ENCODE peak calls at places on chromosomes 6 and 20, in five cellular contexts. J, I, A, K and C are unnamed samples. For H3K9me3, the result is how much of the 10 kb centered on the place peaks cover.

GRCh38 chr20:57392130-57392445 is 892 bp downstream of the RBM38 start:
- DNase-seq in J (no peak), I (peak), A (no peak), K (no peak), C (peak)

GRCh38 chr6:7135755-7136154 is 28.0 kb downstream of the RREB1 start:
- DNase-seq in J (no peak), I (no peak), A (no peak), K (no peak), C (no peak)

GRCh38 chr6:170295519-170296422 is 4.9 kb upstream of the DLL1 start:
- DNase-seq in J (no peak), I (peak), A (no peak), K (peak), C (no peak)

GRCh38 chr6:163904161-163904560 is 489.6 kb downstream of the QKI start:
- DNase-seq in J (no peak), I (no peak), A (no peak), K (no peak), C (no peak)

GRCh38 chr6:104281370-104281769 is 578.3 kb downstream of the HACE1 start:
- DNase-seq in J (no peak), I (no peak), A (no peak), K (no peak), C (no peak)

GRCh38 chr20:37796121-37796520 is 102.3 kb downstream of the CTNNBL1 start:
- DNase-seq in J (no peak), I (no peak), A (no peak), K (no peak), C (no peak)

GRCh38 chr6:31113861-31114539 is 600 bp upstream of the PSORS1C1 start:
- DNase-seq in J (no peak), I (no peak), A (no peak), K (no peak), C (no peak)

GRCh38 chr20:36827541-36828279 is 48.2 kb upstream of the TLDC2 start:
- DNase-seq in J (peak), I (no peak), A (no peak), K (no peak), C (no peak)

GRCh38 chr6:7580927-7581618 is 8.9 kb upstream of the SNRNP48 start:
- DNase-seq in J (no peak), I (no peak), A (no peak), K (no peak), C (no peak)

GRCh38 chr6:12483712-12484111 is 193.6 kb downstream of the EDN1 start:
- DNase-seq in J (no peak), I (no peak), A (no peak), K (no peak), C (no peak)

GRCh38 chr6:78589426-78589825 is 277.9 kb upstream of the IRAK1BP1 start:
- DNase-seq in J (no peak), I (no peak), A (no peak), K (no peak), C (no peak)

GRCh38 chr20:32333988-32334885 is 23.9 kb upstream of the ASXL1 start:
- DNase-seq in J (peak), I (peak), A (peak), K (no peak), C (no peak)

GRCh38 chr6:133923938-133924593 is 29.0 kb upstream of the TBPL1 start:
- DNase-seq in J (no peak), I (peak), A (peak), K (peak), C (peak)

GRCh38 chr6:150373260-150373701 is 4.5 kb downstream of the IYD start:
- DNase-seq in J (no peak), I (no peak), A (no peak), K (peak), C (no peak)

GRCh38 chr6:158231551-158232444 is 63.6 kb downstream of the GTF2H5 start:
- DNase-seq in J (peak), I (peak), A (peak), K (peak), C (peak)

GRCh38 chr6:139153876-139154275 is 19.0 kb downstream of the HECA start:
- DNase-seq in J (no peak), I (no peak), A (no peak), K (no peak), C (no peak)

GRCh38 chr6:13407709-13408695 is 79.4 kb downstream of the GFOD1 start:
- DNase-seq in J (no peak), I (no peak), A (no peak), K (no peak), C (no peak)

GRCh38 chr6:69390125-69390524 is 406.7 kb downstream of the LMBRD1 start:
- DNase-seq in J (no peak), I (no peak), A (no peak), K (no peak), C (no peak)

GRCh38 chr20:2252419-2253060 is 43.3 kb upstream of the TGM3 start:
- DNase-seq in J (no peak), I (no peak), A (no peak), K (no peak), C (no peak)

GRCh38 chr20:32164984-32165735 is 42.4 kb downstream of the PLAGL2 start:
- DNase-seq in J (no peak), I (no peak), A (no peak), K (peak), C (no peak)

GRCh38 chr6:88616380-88616779 is 347.0 kb downstream of the RNGTT start:
- DNase-seq in J (no peak), I (no peak), A (no peak), K (no peak), C (no peak)

GRCh38 chr20:60365063-60365640 is 406.9 kb downstream of the CDH26 start:
- DNase-seq in J (no peak), I (no peak), A (no peak), K (no peak), C (no peak)

GRCh38 chr6:93238632-93239031 is 180.7 kb downstream of the EPHA7 start:
- DNase-seq in J (no peak), I (no peak), A (no peak), K (no peak), C (no peak)

GRCh38 chr20:56453347-56453746 is 15.1 kb upstream of the RTF2 start:
- DNase-seq in J (no peak), I (no peak), A (no peak), K (peak), C (no peak)

GRCh38 chr20:43900496-43900895 is 14.2 kb upstream of the TOX2 start:
- DNase-seq in J (peak), I (no peak), A (no peak), K (no peak), C (no peak)

GRCh38 chr6:138410972-138411667 is 7.1 kb downstream of the HEBP2 start:
- DNase-seq in J (no peak), I (no peak), A (no peak), K (no peak), C (no peak)

GRCh38 chr6:74785236-74785635 is 420.6 kb downstream of the COL12A1 start:
- DNase-seq in J (no peak), I (no peak), A (no peak), K (no peak), C (no peak)

GRCh38 chr6:97294451-97294850 is 11.4 kb upstream of the MMS22L start:
- DNase-seq in J (no peak), I (no peak), A (no peak), K (no peak), C (no peak)

GRCh38 chr20:22074635-22075034 is 369.2 kb downstream of the PAX1 start:
- DNase-seq in J (no peak), I (no peak), A (no peak), K (no peak), C (no peak)

GRCh38 chr6:138007014-138007472 is 100.2 kb downstream of the PERP start:
- DNase-seq in J (no peak), I (peak), A (no peak), K (no peak), C (no peak)

GRCh38 chr6:157148391-157149323 is 174.7 kb downstream of the TMEM242 start:
- DNase-seq in J (peak), I (no peak), A (no peak), K (peak), C (no peak)

GRCh38 chr20:32445539-32446273 is 87.6 kb downstream of the ASXL1 start:
- DNase-seq in J (no peak), I (no peak), A (no peak), K (peak), C (no peak)

GRCh38 chr20:29874476-29875202 is 1382.8 kb upstream of the DEFB115 start:
- DNase-seq in J (no peak), I (no peak), A (no peak), K (no peak), C (no peak)
- H3K9me3 ChIP-seq in J (under half), I (under half), A (under half), K (under half), C (under half)

GRCh38 chr6:169250660-169251059 is 3.0 kb downstream of the THBS2 start:
- DNase-seq in J (no peak), I (no peak), A (no peak), K (peak), C (no peak)
- H3K27ac ChIP-seq in J (peak), I (no peak), A (no peak), K (peak), C (no peak)

GRCh38 chr6:167665698-167666380 is 160.9 kb upstream of the AFDN start:
- DNase-seq in J (no peak), I (no peak), A (no peak), K (no peak), C (no peak)

GRCh38 chr6:167662881-167663205 is 163.9 kb upstream of the AFDN start:
- DNase-seq in J (no peak), I (no peak), A (no peak), K (no peak), C (no peak)

GRCh38 chr6:167663784-167664432 is 162.8 kb upstream of the AFDN start:
- DNase-seq in J (no peak), I (no peak), A (no peak), K (no peak), C (no peak)

GRCh38 chr6:167666571-167667203 is 160.0 kb upstream of the AFDN start:
- DNase-seq in J (no peak), I (no peak), A (no peak), K (no peak), C (no peak)

DNA sequence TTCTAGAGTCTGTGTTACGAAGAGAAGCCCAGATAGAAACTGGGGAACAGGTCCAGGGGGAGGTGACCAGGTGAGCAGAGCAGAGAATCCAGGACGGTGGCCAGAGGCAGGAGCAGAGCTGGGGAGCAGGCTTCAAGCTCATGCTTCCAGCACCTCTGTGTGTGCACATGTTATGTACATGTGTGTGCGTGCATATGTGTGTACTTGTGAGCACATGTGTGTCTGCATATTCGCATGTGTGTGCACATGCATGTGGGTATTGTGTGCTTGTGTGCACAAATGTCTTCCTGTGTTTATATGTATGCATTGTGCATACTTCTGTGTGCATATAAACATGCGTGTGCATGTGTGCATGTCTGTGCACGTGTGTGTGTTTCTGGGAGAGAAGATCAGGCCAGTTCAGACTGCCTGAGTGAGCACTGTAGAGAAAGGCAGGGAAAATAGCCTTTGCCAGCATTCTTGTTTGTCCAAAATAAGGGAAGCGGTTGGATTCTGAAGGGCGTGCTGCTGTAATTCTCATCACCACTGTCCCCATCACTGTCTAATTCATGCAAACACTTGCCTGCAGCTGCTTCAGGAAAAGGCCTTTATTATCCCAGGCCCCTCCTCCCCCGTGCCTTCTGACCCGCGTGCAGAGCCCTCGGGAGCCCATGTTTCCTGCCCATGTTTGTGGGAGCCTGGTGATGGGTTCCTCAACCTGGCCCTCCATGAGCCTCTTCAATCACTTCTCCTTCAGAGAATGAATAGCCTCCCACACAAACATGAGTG is 161.8 kb upstream of the AFDN start:
- DNase-seq in J (no peak), I (no peak), A (no peak), K (no peak), C (no peak)
- H3K9me3 ChIP-seq in J (under half), I (under half), A (under half), K (under half), C (under half)

GRCh38 chr6:109483744-109484075 is 691 bp upstream of the ZBTB24 start:
- DNase-seq in J (no peak), I (no peak), A (no peak), K (no peak), C (no peak)
- H3K27ac ChIP-seq in J (no peak), I (no peak), A (peak), K (peak), C (peak)

DNA sequence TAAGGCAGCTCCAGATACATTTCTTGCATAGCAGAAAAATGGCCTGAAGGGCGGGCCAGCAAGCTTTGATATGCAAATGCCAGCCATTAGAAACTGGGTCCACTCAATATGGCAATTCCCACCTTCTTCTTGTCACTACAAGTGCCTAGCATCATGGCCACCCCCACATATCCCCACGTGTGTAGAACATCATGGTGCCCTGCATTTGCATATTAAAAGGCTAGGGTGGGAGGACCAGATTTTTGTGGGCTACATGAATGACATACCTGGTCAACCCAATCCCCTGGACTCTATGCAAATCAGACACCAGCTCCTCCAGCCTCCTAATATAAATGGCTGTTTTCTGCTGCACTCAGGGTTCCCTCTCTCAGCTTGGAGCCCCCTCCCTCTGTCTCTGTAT is 31.7 kb downstream of the PLN start:
- DNase-seq in J (no peak), I (no peak), A (no peak), K (no peak), C (no peak)
- H3K9me3 ChIP-seq in J (under half), I (under half), A (half or more), K (under half), C (under half)

GRCh38 chr6:130527173-130527572 is 161.4 kb downstream of the TMEM200A start:
- DNase-seq in J (no peak), I (no peak), A (no peak), K (no peak), C (no peak)

GRCh38 chr6:130524552-130524951 is 158.7 kb downstream of the TMEM200A start:
- DNase-seq in J (no peak), I (no peak), A (no peak), K (no peak), C (no peak)

GRCh38 chr6:130529569-130530149 is 163.8 kb downstream of the TMEM200A start:
- DNase-seq in J (no peak), I (no peak), A (no peak), K (no peak), C (no peak)

GRCh38 chr6:130526466-130526865 is 160.6 kb downstream of the TMEM200A start:
- DNase-seq in J (no peak), I (no peak), A (no peak), K (no peak), C (no peak)

DNA sequence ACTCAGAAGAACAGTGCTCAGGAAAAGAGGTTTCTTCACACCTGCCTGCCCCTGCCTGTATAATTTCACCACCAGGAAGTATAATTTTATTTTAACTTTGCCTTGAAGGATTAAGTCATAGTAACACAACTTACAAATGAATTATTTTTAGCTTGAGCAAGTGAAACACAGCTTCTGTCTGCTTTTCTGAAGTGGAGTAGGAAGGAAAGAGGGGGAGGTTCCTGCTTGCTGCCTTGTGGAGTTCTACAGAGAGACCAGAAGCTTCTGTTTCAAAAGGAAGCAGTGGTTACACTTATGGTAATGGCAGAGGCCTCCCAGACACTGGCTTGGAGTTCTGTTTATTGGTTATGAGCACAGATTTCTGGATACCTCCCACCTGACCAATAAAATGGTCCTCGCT is 159.6 kb downstream of the TMEM200A start:
- DNase-seq in J (no peak), I (no peak), A (no peak), K (no peak), C (peak)
- H3K27ac ChIP-seq in J (no peak), I (no peak), A (peak), K (no peak), C (no peak)

DNA sequence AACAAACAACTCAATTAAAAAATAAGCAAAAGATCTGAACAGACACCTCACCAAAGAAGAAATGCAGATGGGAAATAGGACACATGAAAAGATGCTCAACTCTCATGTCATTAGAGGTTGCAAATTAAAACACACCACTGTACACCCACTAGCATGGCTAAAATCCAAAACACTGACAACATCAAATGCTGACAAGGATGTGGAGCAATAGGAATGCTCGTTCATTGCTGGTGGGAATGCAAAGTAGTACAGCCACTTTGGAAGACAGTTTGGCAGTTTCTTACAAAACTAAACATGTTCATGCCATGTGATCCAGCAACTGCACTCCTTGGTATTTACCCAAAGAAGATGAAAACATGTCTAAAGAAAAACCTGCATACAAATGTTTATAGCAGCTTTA is 47.2 kb downstream of the CDK19 start:
- DNase-seq in J (no peak), I (no peak), A (no peak), K (no peak), C (no peak)
- H3K9me3 ChIP-seq in J (under half), I (under half), A (under half), K (under half), C (under half)

GRCh38 chr20:63606701-63607100 is 20.2 kb downstream of the GMEB2 start:
- DNase-seq in J (no peak), I (no peak), A (no peak), K (no peak), C (no peak)

GRCh38 chr20:63598479-63599395 is 24.7 kb upstream of the HELZ2 start:
- DNase-seq in J (no peak), I (no peak), A (no peak), K (no peak), C (no peak)

GRCh38 chr20:63597651-63598478 is 23.8 kb upstream of the HELZ2 start:
- DNase-seq in J (peak), I (no peak), A (no peak), K (no peak), C (no peak)

GRCh38 chr20:63599396-63600050 is 25.5 kb upstream of the HELZ2 start:
- DNase-seq in J (no peak), I (no peak), A (no peak), K (no peak), C (no peak)

DNA sequence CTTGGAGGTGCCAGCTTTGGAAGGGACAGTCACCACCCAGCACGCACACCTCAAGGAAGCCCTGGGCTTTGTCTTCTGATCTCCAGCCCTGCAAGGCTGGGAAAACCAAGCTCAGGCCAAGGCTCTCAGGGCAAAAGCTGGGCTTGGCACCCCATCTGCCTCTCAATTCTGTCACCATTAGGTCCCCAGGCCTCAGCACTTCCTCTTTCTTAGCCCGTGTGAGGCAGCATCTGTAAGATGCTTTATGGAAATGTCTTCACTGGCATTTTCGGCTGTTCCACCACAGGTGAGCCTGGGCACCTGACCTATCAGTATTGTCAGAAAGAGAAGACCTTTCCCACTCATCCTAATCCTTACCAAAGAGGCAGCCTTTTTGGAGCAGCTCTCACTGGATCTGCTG is 24.6 kb downstream of the GMEB2 start:
- DNase-seq in J (peak), I (no peak), A (no peak), K (no peak), C (no peak)
- H3K27ac ChIP-seq in J (no peak), I (no peak), A (peak), K (no peak), C (no peak)